ENCODE peak calls at places on chromosomes 11 and 22, in five cellular contexts. G, V, J, Y and M are unnamed samples.

GRCh38 chr11:82906236-82906635 is 4.7 kb downstream of the DDIAS start:
- DNase-seq in Y (no peak), G (no peak), V (no peak), J (no peak), M (peak)

GRCh38 chr22:46825145-46825544 is 62.7 kb downstream of the TBC1D22A start:
- DNase-seq in J (no peak), G (no peak), Y (no peak), V (no peak), M (no peak)

GRCh38 chr11:83862691-83863090 is 576.5 kb upstream of the CCDC90B start:
- DNase-seq in Y (no peak), V (no peak), G (no peak), J (no peak), M (no peak)

GRCh38 chr11:47784785-47785381 is 17.7 kb upstream of the FNBP4 start:
- DNase-seq in V (no peak), Y (no peak), G (no peak), J (no peak), M (no peak)

GRCh38 chr22:32482708-32483107 is 8.1 kb downstream of the FBXO7 start:
- DNase-seq in G (no peak), J (no peak), V (no peak), Y (no peak), M (no peak)

GRCh38 chr11:86499723-86500129 is 125.0 kb downstream of the CCDC81 start:
- DNase-seq in V (no peak), J (no peak), Y (no peak), G (peak), M (no peak)

GRCh38 chr11:2685566-2686359 is 14.0 kb downstream of the KCNQ1OT1 start:
- DNase-seq in G (no peak), J (no peak), V (no peak), Y (no peak), M (no peak)

GRCh38 chr22:49551446-49551845 is 276.2 kb downstream of the BRD1 start:
- DNase-seq in J (no peak), Y (no peak), V (no peak), G (no peak), M (no peak)

GRCh38 chr22:32644252-32645100 is 157.0 kb upstream of the TIMP3 start:
- DNase-seq in G (no peak), V (no peak), J (no peak), Y (peak), M (no peak)

GRCh38 chr22:40434745-40435144 is 64.4 kb downstream of the SGSM3 start:
- DNase-seq in V (no peak), G (no peak), J (no peak), Y (no peak), M (no peak)

GRCh38 chr11:119258180-119258579 is 52.0 kb downstream of the CBL start:
- DNase-seq in V (peak), Y (no peak), J (no peak), G (no peak), M (no peak)

GRCh38 chr11:111302298-111302697 is 4.0 kb downstream of the POU2AF3 start:
- DNase-seq in J (no peak), V (no peak), Y (peak), G (no peak), M (no peak)

GRCh38 chr11:116960916-116961315 is 123.5 kb upstream of the APOA1 start:
- DNase-seq in V (no peak), Y (no peak), G (peak), J (no peak), M (peak)

GRCh38 chr11:128845334-128845780 is 21.7 kb downstream of the KCNJ1 start:
- DNase-seq in V (no peak), J (no peak), Y (no peak), G (no peak), M (no peak)

GRCh38 chr11:73243093-73243485 is 25.0 kb downstream of the P2RY2 start:
- DNase-seq in J (no peak), V (no peak), Y (no peak), G (no peak), M (no peak)

GRCh38 chr22:27747396-27748256 is 53.9 kb downstream of the MN1 start:
- DNase-seq in J (no peak), G (no peak), V (no peak), Y (no peak), M (no peak)

GRCh38 chr11:45436966-45437365 is 150.8 kb upstream of the SYT13 start:
- DNase-seq in Y (no peak), J (no peak), G (no peak), V (no peak), M (no peak)

GRCh38 chr22:39972656-39973055 is 12.5 kb downstream of the TMA7B start:
- DNase-seq in V (no peak), J (no peak), Y (no peak), G (no peak), M (no peak)